ENCODE peak calls at places on chromosomes 6 and 20, in five cellular contexts. U, S, Z, O and I are unnamed samples.

GRCh38 chr6:121222656-121223055 is 111.6 kb downstream of the TBC1D32 start:
- DNase-seq in Z (no peak), O (no peak), U (peak; percentile 79), S (no peak), I (no peak)

GRCh38 chr6:100904316-100904715 is 23.2 kb upstream of the ASCC3 start:
- DNase-seq in O (no peak), U (no peak), S (no peak), Z (no peak), I (no peak)

GRCh38 chr6:154457881-154458284 is 52.6 kb downstream of the CNKSR3 start:
- DNase-seq in U (no peak), Z (no peak), S (no peak), O (no peak), I (no peak)

GRCh38 chr6:122066200-122066599 is 333.3 kb upstream of the HSF2 start:
- DNase-seq in U (no peak), S (no peak), Z (no peak), O (no peak), I (no peak)

GRCh38 chr20:37522258-37523011 is 1.4 kb downstream of the NNAT start:
- DNase-seq in S (no peak), Z (no peak), O (no peak), U (peak; percentile 35), I (no peak)

GRCh38 chr6:39193201-39193791 is 36.0 kb downstream of the KCNK5 start:
- DNase-seq in S (no peak), Z (no peak), O (no peak), U (no peak), I (no peak)

GRCh38 chr6:57294829-57295228 is 22.6 kb upstream of the PRIM2 start:
- DNase-seq in O (no peak), Z (no peak), U (no peak), S (no peak), I (no peak)

GRCh38 chr6:35136185-35136584 is 5.0 kb downstream of the TCP11 start:
- DNase-seq in Z (no peak), U (no peak), O (no peak), S (peak; percentile 12), I (no peak)

GRCh38 chr6:118917550-118918321 is 17.2 kb downstream of the MCM9 start:
- DNase-seq in O (no peak), U (peak; percentile 39), S (no peak), Z (no peak), I (no peak)

GRCh38 chr6:89122625-89123024 is 4.8 kb upstream of the SRSF12 start:
- DNase-seq in U (peak; percentile 52), Z (no peak), S (no peak), O (no peak), I (no peak)

GRCh38 chr6:88491266-88491665 is 325.1 kb upstream of the CNR1 start:
- DNase-seq in U (no peak), S (no peak), O (no peak), Z (no peak), I (no peak)

GRCh38 chr20:63054103-63054474 is 47.3 kb upstream of the BHLHE23 start:
- DNase-seq in S (no peak), U (no peak), Z (no peak), O (no peak), I (no peak)

GRCh38 chr6:31094389-31094881 is 17.9 kb downstream of the C6orf15 start:
- DNase-seq in S (no peak), U (no peak), Z (no peak), O (no peak), I (no peak)

GRCh38 chr6:132190097-132190814 is 211.0 kb downstream of the MOXD1 start:
- DNase-seq in Z (peak; percentile 12), U (peak; percentile 75), S (no peak), O (peak; percentile 89), I (no peak)

GRCh38 chr20:58841539-58842264 is 9.0 kb downstream of the GNAS-AS1 start:
- DNase-seq in U (no peak), Z (no peak), O (no peak), S (no peak), I (no peak)

GRCh38 chr20:22248052-22248667 is 336.2 kb downstream of the FOXA2 start:
- DNase-seq in U (no peak), S (no peak), Z (no peak), O (no peak), I (no peak)

GRCh38 chr6:329888-330691 is 37.8 kb downstream of the DUSP22 start:
- DNase-seq in U (peak; percentile 22), Z (no peak), O (no peak), S (no peak), I (no peak)

GRCh38 chr6:138824482-138825134 is 28.7 kb downstream of the ECT2L start:
- DNase-seq in U (peak; percentile 9), O (no peak), S (no peak), Z (no peak), I (no peak)

GRCh38 chr20:32792316-32792715 is 27.4 kb upstream of the MAPRE1 start:
- DNase-seq in Z (no peak), O (no peak), S (peak; percentile 70), U (peak; percentile 23), I (peak; percentile 5)

GRCh38 chr6:121664199-121664598 is 228.8 kb downstream of the GJA1 start:
- DNase-seq in S (no peak), U (peak; percentile 77), O (no peak), Z (no peak), I (no peak)

GRCh38 chr20:32538526-32538918 is 46.6 kb downstream of the NOL4L start:
- DNase-seq in Z (no peak), S (no peak), O (no peak), U (no peak), I (no peak)

GRCh38 chr20:32278199-32278643 is 770 bp downstream of the KIF3B start:
- DNase-seq in S (peak; percentile 38), U (peak; percentile 17), O (no peak), Z (no peak), I (no peak)

GRCh38 chr6:146526192-146526591 is 17.4 kb upstream of the RAB32 start:
- DNase-seq in O (no peak), U (no peak), S (no peak), Z (no peak), I (no peak)

GRCh38 chr20:63081351-63081750 is 74.6 kb upstream of the BHLHE23 start:
- DNase-seq in U (no peak), O (no peak), Z (no peak), S (no peak), I (no peak)

GRCh38 chr6:42417641-42418112 is 34.0 kb downstream of the TRERF1 start:
- DNase-seq in O (no peak), U (no peak), Z (no peak), S (no peak), I (no peak)

GRCh38 chr6:108549241-108549640 is 11.5 kb upstream of the FOXO3 start:
- DNase-seq in Z (no peak), O (no peak), S (no peak), U (no peak), I (no peak)
- TF ChIP-seq CTCF in Z (no peak), O (no peak), S (no peak), U (no peak), I (no peak)

GRCh38 chr20:18553746-18554145 is 13.5 kb upstream of the SMIM26 start:
- DNase-seq in U (no peak), Z (no peak), S (no peak), O (no peak), I (no peak)
- H3K36me3 ChIP-seq in U (peaks cover 31% of the 10 kb centered on the region), Z (peaks cover 11% of the 10 kb centered on the region), S (peaks cover 13% of the 10 kb centered on the region), O (peaks cover 11% of the 10 kb centered on the region), I (peaks cover 3% of the 10 kb centered on the region)

DNA sequence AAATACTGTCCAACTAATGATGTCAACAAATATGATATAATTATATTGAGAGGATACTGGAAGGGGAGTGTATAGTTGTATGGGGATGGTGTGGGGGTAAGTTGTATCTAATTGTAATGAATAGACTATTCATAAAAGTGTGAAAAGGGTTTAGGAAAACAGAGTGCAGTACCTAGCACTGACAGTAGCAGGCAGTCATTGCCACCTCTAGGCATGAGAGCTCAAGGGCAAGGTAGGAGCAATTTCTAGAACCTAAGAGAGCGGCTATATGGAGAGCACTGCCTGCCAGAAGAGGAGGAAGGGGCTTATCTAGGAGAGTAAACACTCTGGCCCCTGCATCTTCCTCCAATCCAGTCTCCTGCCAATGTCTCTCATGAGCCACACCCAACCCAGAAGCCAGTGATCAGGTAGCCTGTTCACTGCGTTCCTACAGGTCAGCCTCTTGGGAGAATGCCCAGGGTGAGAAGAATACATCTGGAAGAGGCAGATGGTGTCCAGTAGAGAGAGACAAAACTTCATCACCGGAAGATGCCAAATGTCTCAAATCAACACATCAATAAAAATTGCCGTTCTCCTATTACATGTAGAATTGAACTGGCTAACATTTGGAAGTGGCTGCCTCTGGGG is 200.0 kb downstream of the LY86 start:
- DNase-seq in O (no peak), S (no peak), U (no peak), Z (no peak), I (no peak)
- TF ChIP-seq CTCF in O (peak; percentile 47), S (peak; percentile 95), U (peak; percentile 32), Z (peak; percentile 57), I (peak; percentile 38)

DNA sequence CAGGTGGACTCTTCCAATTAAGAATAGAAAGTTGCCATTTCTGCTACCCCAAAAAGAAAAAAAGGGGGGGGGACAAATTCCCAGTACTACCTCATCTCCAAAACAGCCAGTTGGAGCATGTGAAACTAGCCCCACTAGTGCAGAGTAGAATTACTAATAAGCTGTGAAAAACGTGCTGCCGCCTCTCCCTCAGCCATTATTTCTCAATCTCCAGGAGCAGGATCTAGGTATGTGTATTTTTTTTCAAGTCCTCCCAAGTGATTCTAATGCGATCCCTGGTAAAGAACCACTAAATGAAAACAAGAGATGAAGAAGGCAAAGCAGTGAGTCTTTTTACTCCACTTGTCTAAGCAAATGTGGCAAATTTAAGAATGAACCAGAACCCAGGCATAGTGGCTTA is 154.5 kb upstream of the SHLD1 start:
- DNase-seq in Z (no peak), S (no peak), O (no peak), U (no peak), I (no peak)
- H3K36me3 ChIP-seq in Z (peaks cover 5% of the 10 kb centered on the region), S (peaks cover 8% of the 10 kb centered on the region), O (peaks cover 5% of the 10 kb centered on the region), U (peaks cover 65% of the 10 kb centered on the region), I (no peaks in the 10 kb centered on the region)

GRCh38 chr6:21590345-21590744 is 3.2 kb upstream of the SOX4 start:
- DNase-seq in O (no peak), Z (no peak), U (no peak), S (no peak), I (no peak)
- TF ChIP-seq CTCF in O (no peak), Z (peak; percentile 28), U (no peak), S (no peak), I (no peak)

GRCh38 chr20:1456300-1456699 is 10.3 kb downstream of the NSFL1C start:
- DNase-seq in Z (no peak), S (no peak), O (no peak), U (peak; percentile 33), I (no peak)
- H3K36me3 ChIP-seq in Z (peaks cover 51% of the 10 kb centered on the region), S (peaks cover 24% of the 10 kb centered on the region), O (peaks cover 29% of the 10 kb centered on the region), U (peaks cover 59% of the 10 kb centered on the region), I (peaks cover 13% of the 10 kb centered on the region)

GRCh38 chr6:26123675-26124549 is 36.7 kb downstream of the HFE start:
- DNase-seq in Z (peak; percentile 98), O (peak; percentile 99), U (peak; percentile 100), S (peak; percentile 93), I (peak; percentile 99)
- TF ChIP-seq CTCF in Z (no peak), O (no peak), U (no peak), S (no peak), I (no peak)

DNA sequence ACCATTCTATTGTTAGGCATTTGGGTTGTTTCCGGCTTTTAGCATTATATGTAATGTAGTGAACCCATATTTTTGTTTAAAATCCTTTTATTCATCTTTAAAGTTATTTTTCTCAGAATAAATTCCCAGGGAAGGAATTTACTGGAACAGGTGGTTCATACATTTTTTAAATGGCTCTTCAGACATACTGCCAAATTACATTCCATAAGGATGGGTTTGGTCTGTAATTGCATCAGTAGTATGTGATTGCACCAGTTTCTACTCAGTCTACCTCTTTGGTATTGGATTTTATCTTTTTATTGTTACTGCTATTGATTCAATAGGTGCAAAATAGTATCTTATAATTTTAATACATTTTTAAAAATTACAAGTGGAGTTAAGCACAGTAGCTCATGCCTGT is 27.2 kb downstream of the BRPF3 start:
- DNase-seq in U (peak; percentile 38), O (no peak), S (no peak), Z (no peak), I (no peak)
- H3K36me3 ChIP-seq in U (peaks cover 45% of the 10 kb centered on the region), O (peaks cover 25% of the 10 kb centered on the region), S (peaks cover 8% of the 10 kb centered on the region), Z (peaks cover 40% of the 10 kb centered on the region), I (peaks cover 2% of the 10 kb centered on the region)